ENCODE peak calls at places on chromosome 17, in five cellular contexts. D is H1, J is SK-N-SH, O is K562, S is HepG2. U is an unnamed sample.

GRCh38 chr17:57407287-57408063 is 151.2 kb downstream of the MSI2 start:
- DNase-seq in D (no peak), J (no peak), O (no peak), S (peak), U (no peak)

GRCh38 chr17:44901323-44901965 is 2.2 kb upstream of the EFTUD2 start:
- DNase-seq in D (no peak), J (no peak), O (no peak), S (no peak), U (no peak)

GRCh38 chr17:42519546-42520444 is 16.2 kb upstream of the NAGLU start:
- DNase-seq in D (peak), J (no peak), O (peak), S (peak), U (no peak)

GRCh38 chr17:79670537-79671386 is 59.9 kb upstream of the RBFOX3 start:
- DNase-seq in D (no peak), J (no peak), O (no peak), S (no peak), U (no peak)

GRCh38 chr17:5364156-5364555 is 55.3 kb downstream of the NUP88 start:
- DNase-seq in D (no peak), J (no peak), O (no peak), S (no peak), U (no peak)

GRCh38 chr17:70582777-70583176 is 413.4 kb downstream of the KCNJ2 start:
- DNase-seq in D (no peak), J (no peak), O (no peak), S (no peak), U (no peak)

GRCh38 chr17:69067274-69068047 is 6.7 kb upstream of the ABCA9 start:
- DNase-seq in D (no peak), J (no peak), O (peak), S (no peak), U (no peak)

GRCh38 chr17:44568311-44568710 is 11.0 kb downstream of the FZD2 start:
- DNase-seq in D (no peak), J (no peak), O (no peak), S (no peak), U (no peak)

GRCh38 chr17:63552211-63552610 is 1.9 kb downstream of the DCAF7 start:
- DNase-seq in D (no peak), J (no peak), O (no peak), S (no peak), U (no peak)

GRCh38 chr17:35164716-35165115 is 17.1 kb downstream of the UNC45B start:
- DNase-seq in D (no peak), J (no peak), O (no peak), S (no peak), U (no peak)

GRCh38 chr17:77318491-77319210 is 177.9 kb downstream of the SEC14L1 start:
- DNase-seq in D (no peak), J (peak), O (no peak), S (no peak), U (peak)

GRCh38 chr17:7084058-7084457 is 4.0 kb upstream of the CLEC10A start:
- DNase-seq in D (no peak), J (no peak), O (no peak), S (no peak), U (no peak)

GRCh38 chr17:64520359-64520758 is 13.6 kb downstream of the CEP95 start:
- DNase-seq in D (no peak), J (no peak), O (no peak), S (no peak), U (no peak)

GRCh38 chr17:78032166-78032565 is 73.7 kb downstream of the TNRC6C start:
- DNase-seq in D (no peak), J (no peak), O (peak), S (no peak), U (no peak)

GRCh38 chr17:8581002-8581658 is 49.4 kb downstream of the MYH10 start:
- DNase-seq in D (no peak), J (peak), O (no peak), S (no peak), U (no peak)

GRCh38 chr17:44005865-44006580 is 1.6 kb downstream of the NAGS start:
- DNase-seq in D (no peak), J (peak), O (no peak), S (no peak), U (peak)

GRCh38 chr17:56629450-56630187 is 36.1 kb downstream of the NOG start:
- DNase-seq in D (peak), J (peak), O (peak), S (peak), U (no peak)

GRCh38 chr17:66403846-66404597 is 101.6 kb downstream of the PRKCA start:
- DNase-seq in D (no peak), J (no peak), O (no peak), S (no peak), U (no peak)

GRCh38 chr17:386145-386876 is 33.7 kb upstream of the RPH3AL start:
- DNase-seq in D (no peak), J (peak), O (peak), S (peak), U (peak)

GRCh38 chr17:8209909-8210760 is at the start of gene AURKB:
- DNase-seq in D (no peak), J (peak), O (peak), S (peak), U (peak)

GRCh38 chr17:65811043-65811442 is 249.6 kb upstream of the AXIN2 start:
- DNase-seq in D (no peak), J (no peak), O (no peak), S (no peak), U (no peak)

GRCh38 chr17:30199600-30199999 is 35.9 kb downstream of the SLC6A4 start:
- DNase-seq in D (no peak), J (no peak), O (no peak), S (no peak), U (no peak)

GRCh38 chr17:66654764-66655163 is 180.2 kb upstream of the CACNG5 start:
- DNase-seq in D (no peak), J (no peak), O (no peak), S (no peak), U (no peak)

GRCh38 chr17:8822401-8823035 is 23.4 kb upstream of the MFSD6L start:
- DNase-seq in D (no peak), J (no peak), O (no peak), S (no peak), U (no peak)

GRCh38 chr17:27819171-27819544 is 18.8 kb upstream of the NOS2 start:
- DNase-seq in D (no peak), J (no peak), O (no peak), S (no peak), U (no peak)
- TF ChIP-seq TAF1 in D (no peak), J (no peak), O (no peak), S (no peak), U (no peak)

GRCh38 chr17:47629826-47630225 is 19.9 kb upstream of the KPNB1 start:
- DNase-seq in D (no peak), J (no peak), O (no peak), S (no peak), U (no peak)
- TF ChIP-seq POLR2AphosphoS5 in D (no peak), J (no peak), O (no peak), S (no peak), U (no peak)

DNA sequence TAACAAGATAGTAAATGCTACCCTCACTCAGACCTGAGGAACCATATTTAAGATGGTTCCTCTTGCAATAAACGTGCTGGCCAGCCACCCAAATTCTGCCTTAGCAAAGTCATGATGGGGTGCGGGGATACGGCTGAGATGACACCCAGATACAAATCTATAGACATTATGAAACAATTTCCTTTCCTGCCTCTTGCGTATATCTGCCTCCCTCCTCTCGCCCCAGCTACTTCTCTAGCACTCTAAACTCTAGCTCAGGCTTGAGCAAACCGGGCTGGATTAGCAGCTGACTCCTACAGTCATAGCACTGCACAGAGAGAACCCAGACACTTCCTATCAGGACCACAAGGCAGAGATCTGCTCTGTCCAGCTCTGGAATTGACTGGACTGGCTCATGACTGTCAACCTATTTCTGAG is 22.3 kb downstream of the CD300LF start:
- DNase-seq in D (no peak), J (no peak), O (no peak), S (no peak), U (no peak)
- TF ChIP-seq TAF1 in D (no peak), J (no peak), O (no peak), S (no peak), U (no peak)

GRCh38 chr17:40191237-40192208 is 14.3 kb downstream of the RAPGEFL1 start:
- DNase-seq in D (peak), J (peak), O (peak), S (peak), U (peak)
- TF ChIP-seq POLR2AphosphoS5 in D (no peak), J (peak), O (no peak), S (no peak), U (no peak)

GRCh38 chr17:80845121-80845862 is 146.3 kb upstream of the CHMP6 start:
- DNase-seq in D (no peak), J (no peak), O (no peak), S (no peak), U (no peak)
- TF ChIP-seq TAF1 in D (no peak), J (no peak), O (no peak), S (no peak), U (no peak)

DNA sequence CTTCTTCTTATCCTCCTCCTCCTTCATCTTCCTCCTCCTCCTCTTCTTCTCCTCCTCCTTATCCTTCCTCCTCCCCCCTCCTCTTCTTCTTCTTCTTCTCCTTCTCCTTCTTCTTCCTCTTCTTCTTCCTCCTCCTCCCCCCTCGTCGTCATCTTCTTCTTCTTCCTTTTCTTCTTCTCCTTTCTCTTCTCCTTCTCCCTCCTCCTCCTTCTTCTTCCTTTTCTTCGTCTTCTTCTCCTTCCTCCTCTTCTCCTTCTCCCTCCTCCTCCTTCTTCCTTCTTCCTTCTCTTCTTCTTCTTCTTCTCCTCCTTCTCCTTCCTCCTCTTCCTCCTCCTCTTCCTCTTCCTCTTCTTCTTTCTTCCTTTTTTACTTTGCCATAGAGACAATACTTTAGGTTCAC is 5.1 kb upstream of the KRT23 start:
- DNase-seq in D (no peak), J (no peak), O (no peak), S (no peak), U (no peak)
- TF ChIP-seq POLR2AphosphoS5 in D (no peak), J (no peak), O (no peak), S (no peak), U (no peak)

GRCh38 chr17:49859991-49860953 is 12.4 kb upstream of the TAC4 start:
- DNase-seq in D (no peak), J (no peak), O (no peak), S (peak), U (no peak)
- TF ChIP-seq TAF1 in D (no peak), J (no peak), O (no peak), S (no peak), U (no peak)

U was measured in GM12892.